ENCODE peak calls at places on chromosomes 16 and 17, in nine cellular contexts. M is cardiac muscle cell, Q is neural progenitor cell, V is K562, F is uterus, O is left ventricle myocardium inferior, U is transverse colon, K is mucosa of descending colon, P is bronchial epithelial cell. D is an unnamed sample.

GRCh38 chr16:28292731-28293588 is 635 bp downstream of the SBK1 start:
- DNase-seq in K (peak; percentile 40), M (no peak), U (peak; percentile 11), Q (peak; percentile 88), V (no peak), P (no peak), O (no peak), F (no peak), D (no peak)

GRCh38 chr17:7396147-7396546 is 1.8 kb upstream of the PLSCR3 start:
- DNase-seq in M (no peak), K (no peak), F (no peak), O (no peak), U (no peak), Q (no peak), V (no peak), P (no peak), D (no peak)

GRCh38 chr16:85372627-85373372 is 240.3 kb upstream of the GSE1 start:
- DNase-seq in O (no peak), Q (no peak), F (no peak), M (peak; percentile 49), U (no peak), P (peak; percentile 78), K (no peak), V (peak; percentile 77), D (peak; percentile 58)

GRCh38 chr17:48647103-48647963 is 21.2 kb upstream of the HOXB9 start:
- DNase-seq in O (no peak), Q (peak; percentile 45), K (peak; percentile 72), P (no peak), F (no peak), V (no peak), U (peak; percentile 63), M (no peak), D (no peak)

GRCh38 chr17:70158581-70158980 is 10.8 kb upstream of the KCNJ2 start:
- DNase-seq in V (no peak), Q (no peak), O (no peak), K (no peak), M (no peak), U (no peak), F (no peak), P (no peak), D (no peak)

GRCh38 chr17:61408151-61409041 is 8.8 kb downstream of the TBX2 start:
- DNase-seq in V (no peak), F (no peak), K (peak; percentile 27), U (no peak), M (no peak), Q (peak; percentile 38), P (no peak), O (no peak), D (no peak)

GRCh38 chr16:85615852-85616607 is 2.9 kb downstream of the GSE1 start:
- DNase-seq in F (peak; percentile 68), O (peak; percentile 71), V (peak; percentile 93), K (peak; percentile 86), M (peak; percentile 85), U (peak; percentile 83), P (peak; percentile 40), Q (peak; percentile 94), D (no peak)

GRCh38 chr16:48184681-48185080 is 28.9 kb upstream of the ABCC12 start:
- DNase-seq in U (no peak), Q (no peak), F (no peak), O (no peak), P (peak; percentile 33), K (no peak), V (no peak), M (no peak), D (no peak)

GRCh38 chr17:35087731-35088646 is 24.5 kb upstream of the RFFL start:
- DNase-seq in Q (no peak), K (peak; percentile 73), P (peak; percentile 35), M (peak; percentile 54), U (peak; percentile 72), O (peak; percentile 46), V (peak; percentile 74), F (peak; percentile 42), D (no peak)

GRCh38 chr17:71467719-71468118 is 653.1 kb upstream of the SOX9 start:
- DNase-seq in O (no peak), V (no peak), U (no peak), M (no peak), K (no peak), F (no peak), Q (no peak), P (peak; percentile 48), D (no peak)

GRCh38 chr17:4599505-4600281 is 15.4 kb downstream of the SMTNL2 start:
- DNase-seq in M (peak; percentile 92), K (no peak), V (peak; percentile 44), P (no peak), U (no peak), O (peak; percentile 73), Q (peak; percentile 70), F (peak; percentile 87), D (no peak)

GRCh38 chr17:81868674-81869220 is 2.4 kb downstream of the ARHGDIA start:
- DNase-seq in K (no peak), F (peak; percentile 75), V (peak; percentile 89), U (peak; percentile 43), M (peak; percentile 92), O (no peak), Q (peak; percentile 35), P (peak; percentile 54), D (no peak)

GRCh38 chr16:89320717-89321501 is 103.4 kb downstream of the ZNF778 start:
- DNase-seq in F (no peak), Q (peak; percentile 67), V (peak; percentile 80), U (peak; percentile 80), M (peak; percentile 61), P (peak; percentile 35), K (peak; percentile 84), O (peak; percentile 64), D (no peak)

GRCh38 chr16:62190426-62190825 is 154.2 kb upstream of the CDH8 start:
- DNase-seq in O (no peak), V (no peak), P (peak; percentile 32), M (peak; percentile 0), U (no peak), Q (peak; percentile 81), K (no peak), F (no peak), D (no peak)

GRCh38 chr17:64130559-64131001 is 636 bp upstream of the ERN1 start:
- DNase-seq in U (peak; percentile 51), P (peak; percentile 74), F (peak; percentile 60), V (no peak), K (no peak), Q (no peak), M (peak; percentile 81), O (no peak), D (peak; percentile 13)

GRCh38 chr17:1647802-1648581 is 1.7 kb downstream of the RILP start:
- DNase-seq in O (peak; percentile 58), U (peak; percentile 53), K (no peak), F (no peak), Q (peak; percentile 69), P (peak; percentile 12), V (peak; percentile 40), M (peak; percentile 46), D (no peak)

GRCh38 chr17:30235386-30236296 is at the start of gene SLC6A4:
- DNase-seq in K (no peak), Q (peak; percentile 72), O (no peak), F (no peak), U (no peak), P (no peak), V (no peak), M (peak; percentile 31), D (no peak)

GRCh38 chr17:17712268-17712924 is 31.1 kb downstream of the RAI1 start:
- DNase-seq in P (peak; percentile 74), M (peak; percentile 76), K (no peak), O (no peak), Q (no peak), F (no peak), V (no peak), U (no peak), D (no peak)

GRCh38 chr17:80449930-80450576 is 26.4 kb downstream of the NPTX1 start:
- DNase-seq in F (no peak), K (no peak), V (no peak), U (no peak), Q (no peak), O (no peak), M (no peak), P (no peak), D (no peak)

GRCh38 chr17:81854974-81855774 is 5.2 kb downstream of the P4HB start:
- DNase-seq in K (no peak), M (no peak), P (peak; percentile 57), O (no peak), U (no peak), V (no peak), F (no peak), Q (no peak), D (no peak)

GRCh38 chr17:56715613-56716357 is 117.9 kb downstream of the C17orf67 start:
- DNase-seq in Q (peak; percentile 92), O (peak; percentile 66), P (peak; percentile 63), U (peak; percentile 77), F (peak; percentile 57), M (peak; percentile 83), K (peak; percentile 64), V (peak; percentile 79), D (peak; percentile 28)

DNA sequence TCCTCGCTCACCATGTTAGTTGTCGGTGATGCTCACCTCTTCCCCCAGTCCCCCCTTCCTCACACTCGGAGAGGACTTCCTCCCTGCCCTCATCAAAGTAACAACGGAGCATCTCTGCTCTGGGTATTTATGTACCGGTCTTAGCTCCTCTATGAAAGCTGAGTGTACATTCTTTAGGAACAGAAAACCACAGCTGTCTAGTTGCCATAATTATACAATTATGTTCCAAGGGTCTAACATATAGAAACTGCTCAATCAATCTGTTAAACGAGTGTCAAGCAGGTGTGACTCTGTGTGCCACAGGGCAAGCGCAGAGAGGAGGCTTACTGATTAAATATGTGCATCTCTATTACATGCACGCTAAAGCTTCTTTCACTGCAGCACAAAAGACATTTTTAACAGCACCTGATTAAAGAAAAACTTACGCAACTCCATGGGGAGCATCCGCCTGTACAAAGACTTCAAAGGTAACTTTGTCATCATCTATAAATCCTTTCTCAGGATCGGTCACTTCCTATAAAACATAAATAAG is 37.8 kb downstream of the LITAFD start:
- DNase-seq in P (no peak), U (no peak), M (no peak), F (no peak), V (no peak), O (no peak), Q (no peak), K (no peak), D (no peak)
- TF ChIP-seq CTCF in P (no peak), U (no peak), M (no peak), F (no peak), V (no peak), O (no peak), Q (no peak), K (no peak), D (no peak)

GRCh38 chr17:67243284-67243683 is 1.7 kb downstream of the HELZ start:
- DNase-seq in Q (no peak), U (no peak), M (no peak), V (no peak), P (no peak), K (no peak), O (no peak), F (no peak), D (no peak)
- H3K36me3 ChIP-seq in Q (no peaks in the 10 kb centered on the region), U (no peaks in the 10 kb centered on the region), M (no peaks in the 10 kb centered on the region), V (peaks cover 30% of the 10 kb centered on the region), P (peaks cover 3% of the 10 kb centered on the region), K (no peaks in the 10 kb centered on the region), O (peaks cover 11% of the 10 kb centered on the region), F (no peaks in the 10 kb centered on the region), D (no peaks in the 10 kb centered on the region)

GRCh38 chr16:3149193-3149530 is 14.3 kb downstream of the ZNF213 start:
- DNase-seq in F (no peak), U (no peak), O (no peak), P (no peak), Q (no peak), V (no peak), M (no peak), K (no peak), D (no peak)
- H3K4me3 ChIP-seq in F (no peak overlapping the region), U (peak overlapping the region; percentile 75), O (peak overlapping the region; percentile 71), P (no peak overlapping the region), Q (peak overlapping the region; percentile 73), V (peak overlapping the region; percentile 53), M (no peak overlapping the region), K (no peak overlapping the region), D (peak overlapping the region; percentile 94)

GRCh38 chr17:63116228-63116627 is 150.2 kb downstream of the TANC2 start:
- DNase-seq in V (no peak), K (no peak), M (no peak), P (no peak), O (no peak), F (no peak), U (no peak), Q (peak; percentile 59), D (no peak)
- TF ChIP-seq CTCF in V (no peak), K (no peak), M (peak; percentile 4), P (no peak), O (no peak), F (no peak), U (no peak), Q (peak; percentile 59), D (no peak)

D was measured in thoracic aorta.